ENCODE peak calls at places on chromosome 1, in six cellular contexts. S is head of caudate nucleus; X is activated naive CD4-positive, alpha-beta T cell treated with anti-CD3 and anti-CD28 coated beads, Interleukin-2, amount 10 ng/mL, durations not matched to agents 7 days and 5 days; B is uterus; D is NCI-H1417; J is AG08396. H is an unnamed sample.

GRCh38 chr1:216034506-216034905 is 388.7 kb downstream of the USH2A start:
- DNase-seq in B (no peak), D (no peak), J (no peak), X (no peak), S (no peak), H (no peak)

GRCh38 chr1:167332503-167332902 is 111.8 kb downstream of the POU2F1 start:
- DNase-seq in X (no peak), B (no peak), D (no peak), S (no peak), J (peak), H (no peak)

GRCh38 chr1:110673805-110674336 is 869 bp downstream of the KCNA3 start:
- DNase-seq in J (no peak), D (no peak), S (peak), X (peak), B (no peak), H (no peak)

GRCh38 chr1:118303534-118303933 is 118.5 kb upstream of the SPAG17 start:
- DNase-seq in X (no peak), S (no peak), J (no peak), D (no peak), B (no peak), H (no peak)

GRCh38 chr1:182113879-182114626 is 52.5 kb upstream of the ZNF648 start:
- DNase-seq in S (peak), B (peak), J (no peak), X (no peak), D (no peak), H (no peak)

GRCh38 chr1:207811920-207812720 is 60.3 kb downstream of the CD46 start:
- DNase-seq in S (peak), J (peak), B (no peak), X (no peak), D (no peak), H (no peak)

GRCh38 chr1:53508991-53509663 is 49.9 kb downstream of the DMRTB1 start:
- DNase-seq in X (no peak), B (peak), D (no peak), S (no peak), J (peak), H (peak)

GRCh38 chr1:181021811-181022434 is 747 bp downstream of the STX6 start:
- DNase-seq in B (peak), D (peak), X (peak), S (peak), J (peak), H (peak)

GRCh38 chr1:51506537-51506936 is 12.5 kb downstream of the EPS15 start:
- DNase-seq in B (peak), S (no peak), D (no peak), J (peak), X (no peak), H (no peak)

GRCh38 chr1:219498666-219499065 is 114.2 kb downstream of the ZC3H11B start:
- DNase-seq in B (peak), X (no peak), D (no peak), S (no peak), J (no peak), H (no peak)